ENCODE peak calls at places on chromosomes 6 and 20, in eight cellular contexts. T is activated CD4-positive, alpha-beta T cell treated with anti-CD3 and anti-CD28 coated beads, Interleukin-2, amount 10 ng/mL, durations not matched to agents 7 days and 5 days; S is CD8-positive, alpha-beta T cell; K is stimulated activated CD4-positive, alpha-beta T cell treated with anti-CD3 and anti-CD28 coated beads, Interleukin-2, amount 100 ng/mL, for 48 hours; X is NCI-H510A treated with DMSO at 0.1 percent for 48 hours; J is GM12891; F is ACHN; C is neural crest cell. E is an unnamed sample.

GRCh38 chr6:122555561-122555960 is 54.6 kb upstream of the PKIB start:
- DNase-seq in K (no peak), J (no peak), X (no peak), C (no peak), S (no peak), F (no peak), T (no peak), E (no peak)

GRCh38 chr6:152093711-152094110 is 286.2 kb downstream of the ESR1 start:
- DNase-seq in C (no peak), X (no peak), K (no peak), J (no peak), S (no peak), F (no peak), T (no peak), E (no peak)

GRCh38 chr6:33160728-33161323 is 31.4 kb downstream of the COL11A2 start:
- DNase-seq in S (no peak), C (no peak), J (peak), T (no peak), F (peak), X (no peak), K (no peak), E (no peak)

GRCh38 chr6:143325379-143326140 is 124.9 kb downstream of the ADAT2 start:
- DNase-seq in F (peak), S (no peak), T (no peak), K (no peak), X (no peak), J (no peak), C (no peak), E (no peak)

GRCh38 chr6:100171533-100172321 is 177.7 kb upstream of the MCHR2 start:
- DNase-seq in X (no peak), K (no peak), T (no peak), C (no peak), S (no peak), F (no peak), J (no peak), E (no peak)

GRCh38 chr6:111487656-111488055 is 4.6 kb upstream of the REV3L start:
- DNase-seq in F (peak), T (peak), C (no peak), J (no peak), X (no peak), K (no peak), S (no peak), E (peak)

GRCh38 chr6:68743099-68743498 is 108.0 kb downstream of the ADGRB3 start:
- DNase-seq in S (no peak), J (no peak), K (no peak), X (no peak), C (no peak), T (no peak), F (no peak), E (no peak)

GRCh38 chr20:50915424-50915823 is 15.8 kb downstream of the ADNP start:
- DNase-seq in C (no peak), T (no peak), X (no peak), J (no peak), K (no peak), S (no peak), F (no peak), E (no peak)

GRCh38 chr6:73236147-73236750 is 11.0 kb upstream of the KHDC1L start:
- DNase-seq in K (no peak), X (no peak), F (peak), C (no peak), S (no peak), J (no peak), T (no peak), E (no peak)

GRCh38 chr20:25025091-25025861 is 32.7 kb downstream of the ACSS1 start:
- DNase-seq in S (no peak), C (no peak), T (no peak), X (no peak), J (no peak), K (no peak), F (no peak), E (no peak)

GRCh38 chr6:97501875-97502274 is 218.9 kb upstream of the MMS22L start:
- DNase-seq in C (no peak), F (no peak), X (no peak), K (no peak), T (no peak), S (no peak), J (no peak), E (no peak)

GRCh38 chr6:152233547-152234320 is 403.4 kb downstream of the SYNE1 start:
- DNase-seq in J (no peak), K (no peak), S (no peak), T (peak), C (no peak), X (no peak), F (no peak), E (no peak)

GRCh38 chr20:1302578-1303541 is 26.1 kb downstream of the SDCBP2 start:
- DNase-seq in X (no peak), J (no peak), C (no peak), F (peak), K (no peak), S (no peak), T (no peak), E (no peak)

GRCh38 chr20:41138527-41139226 is 1.3 kb downstream of the PLCG1 start:
- DNase-seq in S (peak), K (no peak), T (peak), F (no peak), J (no peak), C (no peak), X (no peak), E (peak)

GRCh38 chr6:5243069-5243468 is 17.7 kb downstream of the LYRM4 start:
- DNase-seq in F (no peak), X (no peak), J (no peak), C (no peak), K (no peak), T (no peak), S (no peak), E (no peak)

GRCh38 chr6:144305985-144306384 is 20.9 kb downstream of the UTRN start:
- DNase-seq in C (no peak), F (no peak), K (no peak), T (peak), X (no peak), S (no peak), J (no peak), E (no peak)